ENCODE peak calls at places on chromosomes 3 and 15, in four cellular contexts. T, U, G and E are unnamed samples.
A peak's percentile ranks its signal among the peaks of the same experiment; 100 is the strongest.

GRCh38 chr3:143786229-143787199 is 61.8 kb downstream of the SLC9A9 start:
- DNase-seq in U (peak; percentile 66), G (peak; percentile 51), T (peak; percentile 79), E (peak; percentile 32)

GRCh38 chr3:81242871-81243270 is 518.6 kb downstream of the GBE1 start:
- DNase-seq in G (peak; percentile 32), T (no peak), U (no peak), E (no peak)

GRCh38 chr3:186381424-186382216 is 19.6 kb upstream of the DGKG start:
- DNase-seq in G (no peak), U (no peak), T (no peak), E (no peak)

GRCh38 chr3:10500717-10501663 is 4.4 kb downstream of the ATP2B2 start:
- DNase-seq in U (no peak), T (no peak), G (no peak), E (no peak)

GRCh38 chr3:178385280-178385952 is 150.8 kb upstream of the KCNMB2 start:
- DNase-seq in T (no peak), G (peak; percentile 58), U (peak; percentile 28), E (peak; percentile 41)

GRCh38 chr3:146861262-146861661 is 256.1 kb upstream of the PLSCR5 start:
- DNase-seq in T (no peak), G (no peak), U (no peak), E (no peak)

GRCh38 chr15:62887113-62887570 is 155.4 kb upstream of the TPM1 start:
- DNase-seq in T (no peak), U (no peak), G (peak; percentile 74), E (no peak)

GRCh38 chr15:51750942-51751686 is at the start of gene TMOD2:
- DNase-seq in G (no peak), T (peak; percentile 72), U (peak; percentile 55), E (peak; percentile 79)

GRCh38 chr3:157104521-157104920 is 55.4 kb downstream of the CCNL1 start:
- DNase-seq in T (peak; percentile 79), U (no peak), G (peak; percentile 72), E (no peak)

GRCh38 chr3:8336456-8336855 is 165.2 kb upstream of the LMCD1 start:
- DNase-seq in T (no peak), U (peak; percentile 41), G (no peak), E (no peak)

GRCh38 chr3:63364495-63364894 is 86.4 kb downstream of the SYNPR start:
- DNase-seq in G (peak; percentile 69), U (no peak), T (no peak), E (no peak)

GRCh38 chr3:43531835-43532234 is 90.0 kb downstream of the ANO10 start:
- DNase-seq in G (peak; percentile 82), U (no peak), T (no peak), E (no peak)

GRCh38 chr3:11604139-11604895 is 39.4 kb downstream of the VGLL4 start:
- DNase-seq in G (peak; percentile 89), T (no peak), U (peak; percentile 77), E (no peak)

GRCh38 chr3:122945230-122945629 is 82.3 kb downstream of the SEMA5B start:
- DNase-seq in G (no peak), U (no peak), T (no peak), E (no peak)

DNA sequence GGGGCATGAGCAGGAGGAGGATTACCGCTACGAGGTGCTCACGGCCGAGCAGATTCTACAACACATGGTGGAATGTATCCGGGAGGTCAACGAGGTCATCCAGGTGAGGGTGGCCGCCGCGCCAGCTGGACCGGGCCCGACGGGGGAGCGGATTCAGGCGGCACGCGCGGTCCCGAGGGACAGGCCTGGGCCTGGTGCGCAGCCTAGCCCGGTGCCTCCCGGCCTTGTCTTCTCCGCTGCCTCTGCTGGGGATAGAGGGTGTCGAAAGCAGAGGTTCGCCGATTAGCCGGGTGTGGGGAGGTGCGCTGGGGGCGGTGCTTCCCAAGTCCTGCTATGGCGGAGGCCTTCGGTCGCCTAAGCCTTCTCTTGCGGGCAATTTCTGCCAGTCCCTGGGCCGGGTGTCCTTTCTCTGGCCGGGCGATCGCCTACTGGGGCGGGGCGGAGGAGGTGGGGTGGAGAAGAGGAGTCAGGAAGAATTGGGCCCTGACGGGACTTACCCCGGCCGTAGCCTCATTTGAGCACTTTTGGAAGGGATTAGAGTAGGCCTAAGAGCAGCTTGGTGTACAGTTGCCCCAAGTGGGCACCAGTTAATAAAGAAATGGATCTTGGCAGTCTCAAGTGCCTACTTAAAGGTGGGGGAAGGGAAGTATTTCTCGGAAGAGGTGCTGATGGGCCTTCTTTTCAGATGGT is 927 bp downstream of the ARIH1 start:
- DNase-seq in T (peak; percentile 92), U (peak; percentile 79), G (peak; percentile 74), E (peak; percentile 79)
- TF ChIP-seq CTCF in T (no peak), U (no peak), G (no peak), E (no peak)

GRCh38 chr15:43185161-43186002 is at the start of gene CCNDBP1:
- DNase-seq in T (peak; percentile 94), G (peak; percentile 70), U (peak; percentile 97), E (peak; percentile 99)
- TF ChIP-seq CTCF in T (peak; percentile 19), G (peak; percentile 25), U (peak; percentile 11), E (no peak)

DNA sequence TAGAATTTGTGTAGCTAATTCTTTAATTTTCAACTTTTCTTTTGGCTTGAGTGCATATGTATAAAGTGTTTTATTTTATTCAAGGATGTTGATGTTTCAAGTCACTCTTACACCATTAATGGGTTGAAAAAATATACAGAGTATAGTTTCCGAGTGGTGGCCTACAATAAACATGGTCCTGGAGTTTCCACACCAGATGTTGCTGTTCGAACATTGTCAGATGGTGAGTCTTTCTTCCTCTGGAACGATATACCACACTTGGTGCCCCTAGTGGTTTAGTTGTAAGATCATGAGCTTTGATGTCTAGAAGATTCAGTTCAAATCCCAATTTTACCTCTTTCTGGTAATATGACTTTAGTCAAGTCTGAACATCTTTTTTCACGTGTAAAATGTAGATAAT is 119.3 kb downstream of the HCN4 start:
- DNase-seq in G (no peak), U (no peak), T (no peak), E (no peak)
- TF ChIP-seq CTCF in G (no peak), U (no peak), T (no peak), E (no peak)

GRCh38 chr3:101223016-101223415 is 97.4 kb downstream of the IMPG2 start:
- DNase-seq in T (no peak), G (peak; percentile 22), U (no peak), E (no peak)

GRCh38 chr3:101228441-101228840 is 91.9 kb downstream of the IMPG2 start:
- DNase-seq in T (no peak), G (no peak), U (no peak), E (no peak)

GRCh38 chr3:101219842-101220560 is 100.4 kb downstream of the IMPG2 start:
- DNase-seq in G (no peak), U (no peak), T (no peak), E (no peak)

GRCh38 chr3:101229681-101230080 is 90.7 kb downstream of the IMPG2 start:
- DNase-seq in U (no peak), G (no peak), T (no peak), E (no peak)

GRCh38 chr3:101224739-101225138 is 95.6 kb downstream of the IMPG2 start:
- DNase-seq in U (no peak), G (no peak), T (no peak), E (no peak)
- TF ChIP-seq CTCF in U (no peak), G (no peak), T (no peak), E (no peak)

GRCh38 chr3:149170672-149171071 is 41.2 kb downstream of the HPS3 start:
- DNase-seq in U (no peak), T (no peak), G (no peak), E (no peak)
- TF ChIP-seq CTCF in U (no peak), T (no peak), G (no peak), E (no peak)

GRCh38 chr3:25589783-25590258 is 74.9 kb downstream of the TOP2B start:
- DNase-seq in U (peak; percentile 26), G (no peak), T (no peak), E (no peak)

GRCh38 chr3:25594007-25594502 is 70.7 kb downstream of the TOP2B start:
- DNase-seq in G (peak; percentile 89), U (no peak), T (no peak), E (no peak)

GRCh38 chr3:25589104-25589782 is 75.5 kb downstream of the TOP2B start:
- DNase-seq in U (no peak), T (no peak), G (no peak), E (no peak)

GRCh38 chr3:25588441-25589103 is 76.1 kb downstream of the TOP2B start:
- DNase-seq in T (no peak), U (no peak), G (no peak), E (no peak)

DNA sequence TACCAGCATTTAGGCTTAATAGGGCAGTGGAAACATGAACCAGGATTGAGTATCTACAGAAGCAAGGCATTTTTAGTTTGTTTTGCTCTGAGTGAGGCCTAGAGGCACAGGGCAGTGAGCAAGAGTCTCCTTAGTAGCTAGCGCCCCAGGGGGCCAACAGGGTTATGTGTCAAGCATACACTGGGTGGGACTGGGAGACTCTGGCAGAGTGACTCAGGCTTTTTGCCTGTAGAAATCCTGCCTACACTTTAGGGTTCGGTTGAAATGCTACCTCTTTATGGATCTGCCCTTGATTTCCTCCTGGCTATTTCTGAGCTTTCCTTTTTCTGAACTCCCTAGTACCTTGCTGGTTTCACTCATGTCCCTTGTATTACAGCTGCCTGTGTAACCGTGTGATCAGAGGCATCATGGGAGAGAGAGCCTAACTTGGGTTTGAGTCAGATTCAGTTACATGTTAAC is 72.2 kb downstream of the TOP2B start:
- DNase-seq in T (peak; percentile 67), U (no peak), G (peak; percentile 84), E (no peak)
- TF ChIP-seq CTCF in T (no peak), U (no peak), G (peak; percentile 35), E (no peak)

DNA sequence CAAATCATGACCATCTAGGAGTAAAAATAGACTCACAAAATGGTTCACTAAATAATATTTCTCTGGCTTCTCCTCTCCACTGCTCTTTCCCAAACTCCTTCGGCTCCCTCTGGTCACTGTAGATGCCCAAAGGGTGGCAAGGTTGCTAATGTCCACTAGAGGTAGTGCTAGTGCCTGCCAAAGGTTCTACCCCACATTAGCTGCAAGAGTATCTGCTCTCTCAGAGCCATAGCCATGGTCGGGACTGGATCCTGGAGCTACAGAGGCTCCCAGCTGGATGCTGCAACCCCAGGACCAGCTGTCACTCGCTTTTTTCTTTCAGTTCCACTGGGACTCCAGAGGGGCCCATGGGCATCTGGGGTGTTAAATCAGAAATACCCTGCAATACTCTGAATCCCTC is 8.5 kb downstream of the HTR3D start:
- DNase-seq in U (peak; percentile 17), T (no peak), G (peak; percentile 56), E (no peak)
- TF ChIP-seq CTCF in U (no peak), T (no peak), G (peak; percentile 59), E (no peak)